ENCODE peak calls at places on chromosomes 7 and 10, in four cellular contexts. S is GM13977, U is colonic mucosa, B is memory B cell. Y is an unnamed sample.

GRCh38 chr7:105664816-105665525 is 83.7 kb upstream of the EFCAB10 start:
- DNase-seq in U (no peak), S (no peak), B (no peak), Y (no peak)

GRCh38 chr10:101829561-101830315 is 11.5 kb upstream of the OGA start:
- DNase-seq in B (peak), S (peak), U (peak), Y (peak)

GRCh38 chr7:112462236-112462635 is 12.0 kb downstream of the IFRD1 start:
- DNase-seq in B (no peak), U (peak), S (no peak), Y (peak)

GRCh38 chr7:69114374-69114773 is 483.9 kb upstream of the AUTS2 start:
- DNase-seq in S (no peak), U (no peak), B (no peak), Y (no peak)

GRCh38 chr7:6432786-6433185 is 15.0 kb downstream of the DAGLB start:
- DNase-seq in S (no peak), U (no peak), B (no peak), Y (no peak)

GRCh38 chr7:7176421-7177043 is 5.8 kb upstream of the C1GALT1 start:
- DNase-seq in S (no peak), U (no peak), B (no peak), Y (no peak)

GRCh38 chr7:113159746-113160339 is 41.5 kb upstream of the SMIM30 start:
- DNase-seq in B (no peak), S (peak), U (no peak), Y (peak)

GRCh38 chr10:82889703-82890102 is 1014.7 kb downstream of the NRG3 start:
- DNase-seq in U (no peak), S (peak), B (no peak), Y (no peak)

GRCh38 chr7:88546808-88547207 is 212.7 kb upstream of the ZNF804B start:
- DNase-seq in S (peak), U (peak), B (no peak), Y (no peak)

GRCh38 chr7:73984481-73985205 is 43.3 kb upstream of the ELN start:
- DNase-seq in B (no peak), U (no peak), S (no peak), Y (no peak)

GRCh38 chr10:129956902-129957673 is 7.0 kb downstream of the EBF3 start:
- DNase-seq in B (no peak), S (no peak), U (no peak), Y (no peak)

GRCh38 chr7:47483604-47484273 is 98.2 kb downstream of the TNS3 start:
- DNase-seq in S (no peak), U (no peak), B (no peak), Y (no peak)

GRCh38 chr10:33137356-33138007 is 179.5 kb upstream of the ITGB1 start:
- DNase-seq in U (no peak), B (no peak), S (no peak), Y (no peak)

GRCh38 chr10:29140991-29141390 is 147.9 kb upstream of the LYZL1 start:
- DNase-seq in S (no peak), U (no peak), B (no peak), Y (no peak)

GRCh38 chr7:139706837-139707236 is 71.0 kb downstream of the HIPK2 start:
- DNase-seq in U (no peak), B (no peak), S (no peak), Y (no peak)

GRCh38 chr10:110993024-110993693 is 73.8 kb downstream of the SHOC2 start:
- DNase-seq in U (no peak), S (peak), B (no peak), Y (no peak)

GRCh38 chr10:3398825-3399646 is 226.5 kb upstream of the PITRM1 start:
- DNase-seq in U (no peak), S (no peak), B (no peak), Y (no peak)

GRCh38 chr7:23373151-23374004 is 74.2 kb downstream of the MALSU1 start:
- DNase-seq in B (peak), U (no peak), S (peak), Y (no peak)

GRCh38 chr7:12458520-12459131 is 55.0 kb upstream of the VWDE start:
- DNase-seq in S (peak), U (no peak), B (no peak), Y (no peak)

GRCh38 chr10:4068255-4069028 is 283.4 kb upstream of the KLF6 start:
- DNase-seq in B (no peak), S (no peak), U (no peak), Y (no peak)

GRCh38 chr10:29841724-29842649 is 207.2 kb upstream of the SVIL start:
- DNase-seq in B (no peak), S (no peak), U (no peak), Y (peak)

GRCh38 chr10:43339136-43339535 is 32.3 kb upstream of the FXYD4 start:
- DNase-seq in U (no peak), S (no peak), B (no peak), Y (no peak)

GRCh38 chr7:49327155-49327554 is 402.8 kb downstream of the CDC14C start:
- DNase-seq in B (no peak), S (no peak), U (no peak), Y (no peak)

GRCh38 chr7:82559203-82559805 is 115.7 kb upstream of the CACNA2D1 start:
- DNase-seq in U (no peak), S (no peak), B (no peak), Y (no peak)

GRCh38 chr10:122343936-122344335 is 30.6 kb upstream of the PLEKHA1 start:
- DNase-seq in S (no peak), B (no peak), U (no peak), Y (no peak)

GRCh38 chr10:22433875-22434274 is 88.6 kb downstream of the SPAG6 start:
- DNase-seq in U (no peak), S (no peak), B (no peak), Y (no peak)

GRCh38 chr7:156217803-156218202 is 405.5 kb upstream of the SHH start:
- DNase-seq in S (no peak), B (no peak), U (no peak), Y (no peak)

GRCh38 chr10:76880931-76881330 is 756.7 kb downstream of the KCNMA1 start:
- DNase-seq in U (no peak), B (no peak), S (no peak), Y (no peak)

GRCh38 chr7:49166441-49166840 is 242.1 kb downstream of the CDC14C start:
- DNase-seq in S (no peak), B (no peak), U (no peak), Y (no peak)

GRCh38 chr10:12914111-12914510 is 87.4 kb downstream of the CCDC3 start:
- DNase-seq in S (no peak), B (no peak), U (no peak), Y (no peak)

GRCh38 chr10:44959243-44960097 is at the start of gene RASSF4:
- DNase-seq in S (peak), B (peak), U (peak), Y (peak)

GRCh38 chr7:132656846-132657776 is 80.8 kb upstream of the PLXNA4 start:
- DNase-seq in U (no peak), S (no peak), B (no peak), Y (no peak)

GRCh38 chr10:104339469-104340098 is 1.3 kb upstream of the ITPRIP start:
- DNase-seq in S (no peak), B (no peak), U (peak), Y (peak)

GRCh38 chr7:64887756-64888508 is 15.1 kb upstream of the ZNF273 start:
- DNase-seq in U (peak), S (peak), B (no peak), Y (peak)

Y was measured in mucosa of gallbladder.